ENCODE peak calls at places on chromosome 1, in eight cellular contexts. S is CD4-positive, alpha-beta T cell; V is activated CD4-positive, alpha-beta T cell treated with anti-CD3 and anti-CD28 coated beads, Interleukin-2, amount 50 U/mL, for 4 hours; I is mucosa of gallbladder; W is stimulated activated CD4-positive, alpha-beta T cell treated with anti-CD3 and anti-CD28 coated beads, Interleukin-4, amount 100 ng/mL, for 4 hours; L is GM19239; H is GM03348; O is H4. K is an unnamed sample.

GRCh38 chr1:238089615-238090014 is 198.9 kb upstream of the ZP4 start:
- DNase-seq in S (no peak), V (no peak), I (no peak), W (no peak), L (no peak), H (no peak), O (no peak), K (no peak)

GRCh38 chr1:219236933-219237610 is 63.4 kb downstream of the LYPLAL1 start:
- DNase-seq in S (no peak), V (no peak), I (no peak), W (no peak), L (no peak), H (no peak), O (no peak), K (no peak)

GRCh38 chr1:246176126-246177024 is 330.7 kb downstream of the SMYD3 start:
- DNase-seq in S (no peak), V (no peak), I (no peak), W (no peak), L (no peak), H (no peak), O (peak; percentile 44), K (no peak)

GRCh38 chr1:115437146-115437639 is 99.1 kb upstream of the NGF start:
- DNase-seq in S (no peak), V (no peak), I (no peak), W (no peak), L (no peak), H (no peak), O (no peak), K (no peak)

GRCh38 chr1:55127827-55128343 is 87.3 kb downstream of the USP24 start:
- DNase-seq in S (no peak), V (no peak), I (no peak), W (no peak), L (no peak), H (no peak), O (peak; percentile 98), K (no peak)

GRCh38 chr1:56758135-56758534 is 61.1 kb downstream of the FYB2 start:
- DNase-seq in S (no peak), V (no peak), I (peak; percentile 10), W (no peak), L (no peak), H (no peak), O (peak; percentile 15), K (no peak)

GRCh38 chr1:181044449-181044966 is 10.7 kb downstream of the MR1 start:
- DNase-seq in S (no peak), V (no peak), I (no peak), W (peak; percentile 32), L (no peak), H (no peak), O (no peak), K (no peak)

GRCh38 chr1:117575586-117576225 is 30.1 kb upstream of the TENT5C start:
- DNase-seq in S (peak; percentile 19), V (no peak), I (no peak), W (no peak), L (no peak), H (no peak), O (no peak), K (no peak)

GRCh38 chr1:53766194-53766748 is 27.3 kb upstream of the GLIS1 start:
- DNase-seq in S (no peak), V (no peak), I (no peak), W (no peak), L (no peak), H (no peak), O (no peak), K (no peak)

K was measured in stimulated activated naive B cell treated with anti-CD40 and anti-IgM and Interleukin-4, amounts not matched to agents 10 μg/mL and 1 μg/mL and 100 μg/mL, for 72 hours.